ENCODE peak calls at places on chromosomes 16 and 17, in four cellular contexts. A is neural progenitor cell, I is uterus, C is astrocyte of the spinal cord. Y is an unnamed sample.

GRCh38 chr16:87244646-87245197 is 72.5 kb downstream of the C16orf95 start:
- DNase-seq in A (no peak), I (no peak), C (no peak), Y (no peak)

GRCh38 chr16:67719778-67720144 is 645 bp upstream of the GFOD2 start:
- DNase-seq in A (peak), I (peak), C (peak), Y (peak)

GRCh38 chr17:55273579-55274370 is 9.0 kb downstream of the HLF start:
- DNase-seq in A (no peak), I (peak), C (no peak), Y (peak)

GRCh38 chr17:59493867-59494266 is 71.5 kb upstream of the DHX40 start:
- DNase-seq in A (peak), I (no peak), C (no peak), Y (peak)

GRCh38 chr17:41521574-41522261 is 3.0 kb upstream of the KRT15 start:
- DNase-seq in A (no peak), I (no peak), C (peak), Y (peak)

GRCh38 chr17:73546770-73547345 is 97.4 kb downstream of the SDK2 start:
- DNase-seq in A (peak), I (no peak), C (no peak), Y (peak)

GRCh38 chr17:4449736-4450135 is 16.0 kb downstream of the SPNS3 start:
- DNase-seq in A (no peak), I (no peak), C (no peak), Y (no peak)

GRCh38 chr16:28188085-28188916 is 23.5 kb downstream of the XPO6 start:
- DNase-seq in A (no peak), I (no peak), C (no peak), Y (no peak)

GRCh38 chr16:1310832-1311200 is 1.4 kb downstream of the UBE2I start:
- DNase-seq in A (peak), I (no peak), C (no peak), Y (no peak)

GRCh38 chr16:30179931-30180330 is 3.5 kb upstream of the CORO1A start:
- DNase-seq in A (no peak), I (no peak), C (no peak), Y (no peak)

GRCh38 chr16:12137344-12138094 is 161.0 kb downstream of the SNX29 start:
- DNase-seq in A (no peak), I (no peak), C (no peak), Y (no peak)

GRCh38 chr16:23941963-23942564 is 106.3 kb downstream of the PRKCB start:
- DNase-seq in A (no peak), I (no peak), C (no peak), Y (no peak)

GRCh38 chr16:71555230-71555891 is 21.5 kb downstream of the TAT start:
- DNase-seq in A (no peak), I (no peak), C (no peak), Y (no peak)

GRCh38 chr16:10266809-10267208 is 84.6 kb upstream of the GRIN2A start:
- DNase-seq in A (no peak), I (no peak), C (no peak), Y (no peak)

GRCh38 chr16:30065943-30066881 is 652 bp downstream of the ALDOA start:
- DNase-seq in A (peak), I (peak), C (no peak), Y (peak)

GRCh38 chr16:12570046-12570618 is 233.6 kb downstream of the CPPED1 start:
- DNase-seq in A (no peak), I (no peak), C (no peak), Y (no peak)

GRCh38 chr16:27145630-27146029 is 57.7 kb upstream of the KDM8 start:
- DNase-seq in A (no peak), I (no peak), C (no peak), Y (no peak)

GRCh38 chr16:67447508-67448076 is 16.7 kb downstream of the HSD11B2 start:
- DNase-seq in A (no peak), I (peak), C (no peak), Y (peak)

GRCh38 chr17:16349461-16349860 is 3.8 kb downstream of the CENPV start:
- DNase-seq in A (no peak), I (no peak), C (no peak), Y (no peak)